ENCODE peak calls at places on chromosomes 16 and 17, in ten cellular contexts. D, I, B, T, C, V, L, Z, M and J are unnamed samples.

GRCh38 chr17:75689441-75689873 is 22.3 kb downstream of the SAP30BP start:
- DNase-seq in D (no peak), I (no peak), B (no peak), T (no peak), C (no peak), V (peak), L (no peak), Z (no peak), M (no peak), J (no peak)

GRCh38 chr16:81608515-81609209 is 164.1 kb downstream of the CMIP start:
- DNase-seq in D (no peak), I (no peak), B (no peak), T (no peak), C (no peak), V (no peak), L (no peak), Z (no peak), M (no peak), J (no peak)

GRCh38 chr16:57634171-57634570 is 5.7 kb downstream of the ADGRG1 start:
- DNase-seq in D (no peak), I (no peak), B (no peak), T (no peak), C (no peak), V (no peak), L (peak), Z (no peak), M (no peak), J (no peak)

GRCh38 chr17:74199306-74200092 is 4.0 kb upstream of the RPL38 start:
- DNase-seq in D (peak), I (no peak), B (no peak), T (peak), C (peak), V (peak), L (peak), Z (no peak), M (peak), J (no peak)

GRCh38 chr17:44095388-44095646 is 24.8 kb downstream of the G6PC3 start:
- DNase-seq in D (no peak), I (no peak), B (no peak), T (no peak), C (no peak), V (no peak), L (no peak), Z (no peak), M (no peak), J (no peak)

GRCh38 chr17:82105882-82106696 is 8.1 kb upstream of the FASN start:
- DNase-seq in D (no peak), I (no peak), B (no peak), T (peak), C (peak), V (peak), L (peak), Z (no peak), M (peak), J (no peak)

GRCh38 chr17:68011199-68011665 is 15.0 kb upstream of the C17orf58 start:
- DNase-seq in D (peak), I (peak), B (peak), T (peak), C (no peak), V (peak), L (peak), Z (no peak), M (no peak), J (no peak)

GRCh38 chr16:89704281-89704680 is 2.8 kb upstream of the SPATA2L start:
- DNase-seq in D (no peak), I (no peak), B (no peak), T (no peak), C (no peak), V (no peak), L (no peak), Z (no peak), M (no peak), J (no peak)

GRCh38 chr16:2512920-2513404 is 790 bp upstream of the ATP6V0C start:
- DNase-seq in D (no peak), I (no peak), B (no peak), T (no peak), C (no peak), V (no peak), L (no peak), Z (no peak), M (peak), J (no peak)

GRCh38 chr17:79294459-79295071 is 219.9 kb downstream of the ENGASE start:
- DNase-seq in D (peak), I (peak), B (peak), T (peak), C (peak), V (no peak), L (peak), Z (no peak), M (peak), J (no peak)

GRCh38 chr17:66807182-66807581 is 27.7 kb upstream of the CACNG5 start:
- DNase-seq in D (no peak), I (no peak), B (no peak), T (no peak), C (no peak), V (no peak), L (no peak), Z (no peak), M (no peak), J (no peak)

GRCh38 chr17:64130559-64131001 is 636 bp upstream of the ERN1 start:
- DNase-seq in D (peak), I (peak), B (no peak), T (no peak), C (peak), V (no peak), L (peak), Z (no peak), M (no peak), J (peak)

GRCh38 chr16:50457423-50457822 is 88.6 kb upstream of the BRD7 start:
- DNase-seq in D (no peak), I (no peak), B (no peak), T (no peak), C (no peak), V (no peak), L (peak), Z (no peak), M (no peak), J (no peak)

GRCh38 chr17:3913531-3914318 is 2.5 kb downstream of the P2RX1 start:
- DNase-seq in D (peak), I (peak), B (peak), T (peak), C (peak), V (peak), L (peak), Z (no peak), M (peak), J (peak)

GRCh38 chr16:82331974-82332750 is 162.1 kb upstream of the MPHOSPH6 start:
- DNase-seq in D (no peak), I (no peak), B (no peak), T (no peak), C (no peak), V (no peak), L (no peak), Z (no peak), M (no peak), J (no peak)

GRCh38 chr17:17830269-17830567 is 6.6 kb downstream of the SREBF1 start:
- DNase-seq in D (no peak), I (no peak), B (no peak), T (no peak), C (no peak), V (no peak), L (no peak), Z (no peak), M (no peak), J (no peak)

GRCh38 chr17:59620064-59620359 is 317 bp downstream of the CLTC start:
- DNase-seq in D (no peak), I (no peak), B (no peak), T (no peak), C (no peak), V (no peak), L (no peak), Z (no peak), M (no peak), J (no peak)

GRCh38 chr17:77365584-77366186 is 224.9 kb downstream of the SEC14L1 start:
- DNase-seq in D (peak), I (peak), B (no peak), T (peak), C (no peak), V (no peak), L (peak), Z (no peak), M (no peak), J (peak)

GRCh38 chr17:82592289-82592683 is 56.0 kb downstream of the WDR45B start:
- DNase-seq in D (no peak), I (no peak), B (no peak), T (no peak), C (peak), V (no peak), L (no peak), Z (no peak), M (no peak), J (no peak)

GRCh38 chr17:32609085-32609484 is 122.3 kb downstream of the CDK5R1 start:
- DNase-seq in D (peak), I (no peak), B (no peak), T (no peak), C (peak), V (peak), L (peak), Z (no peak), M (no peak), J (no peak)

GRCh38 chr17:76700627-76701470 is 9.9 kb downstream of the MXRA7 start:
- DNase-seq in D (peak), I (peak), B (no peak), T (peak), C (no peak), V (no peak), L (no peak), Z (peak), M (peak), J (peak)

GRCh38 chr16:66511615-66512500 is 38.1 kb downstream of the TK2 start:
- DNase-seq in D (no peak), I (peak), B (no peak), T (no peak), C (no peak), V (no peak), L (peak), Z (peak), M (no peak), J (no peak)

GRCh38 chr16:51359141-51359960 is 208.3 kb upstream of the SALL1 start:
- DNase-seq in D (no peak), I (no peak), B (peak), T (peak), C (peak), V (no peak), L (peak), Z (no peak), M (no peak), J (no peak)

GRCh38 chr16:72740346-72740745 is 307.6 kb downstream of the ZFHX3 start:
- DNase-seq in D (no peak), I (no peak), B (no peak), T (no peak), C (no peak), V (no peak), L (no peak), Z (no peak), M (no peak), J (no peak)

GRCh38 chr16:55613578-55614333 is 42.0 kb upstream of the SLC6A2 start:
- DNase-seq in D (no peak), I (no peak), B (no peak), T (no peak), C (no peak), V (no peak), L (no peak), Z (no peak), M (no peak), J (no peak)

GRCh38 chr16:2490190-2491105 is 15.5 kb downstream of the TBC1D24 start:
- DNase-seq in D (no peak), I (no peak), B (no peak), T (no peak), C (no peak), V (no peak), L (no peak), Z (no peak), M (no peak), J (no peak)

GRCh38 chr17:41496803-41497484 is 7.2 kb upstream of the KRT36 start:
- DNase-seq in D (peak), I (peak), B (peak), T (no peak), C (peak), V (peak), L (peak), Z (peak), M (peak), J (peak)

GRCh38 chr17:42436401-42436800 is 13.3 kb upstream of the CAVIN1 start:
- DNase-seq in D (peak), I (no peak), B (no peak), T (no peak), C (no peak), V (no peak), L (peak), Z (peak), M (no peak), J (peak)

GRCh38 chr16:10827691-10828341 is 9.2 kb upstream of the TVP23A start:
- DNase-seq in D (peak), I (no peak), B (peak), T (no peak), C (peak), V (no peak), L (peak), Z (peak), M (no peak), J (peak)

GRCh38 chr17:82970818-82971610 is 108.4 kb upstream of the METRNL start:
- DNase-seq in D (no peak), I (no peak), B (no peak), T (no peak), C (no peak), V (no peak), L (no peak), Z (no peak), M (no peak), J (no peak)

GRCh38 chr16:56136256-56136655 is 55.0 kb upstream of the GNAO1 start:
- DNase-seq in D (no peak), I (no peak), B (no peak), T (no peak), C (no peak), V (no peak), L (no peak), Z (no peak), M (no peak), J (no peak)

GRCh38 chr16:79589495-79590134 is 10.9 kb downstream of the MAF start:
- DNase-seq in D (peak), I (no peak), B (no peak), T (peak), C (no peak), V (no peak), L (no peak), Z (no peak), M (no peak), J (no peak)

GRCh38 chr17:6455321-6455705 is 11.1 kb downstream of the PIMREG start:
- DNase-seq in D (no peak), I (no peak), B (no peak), T (no peak), C (no peak), V (peak), L (peak), Z (no peak), M (no peak), J (no peak)

GRCh38 chr17:19753661-19754463 is 5.8 kb upstream of the ALDH3A1 start:
- DNase-seq in D (no peak), I (no peak), B (peak), T (no peak), C (no peak), V (no peak), L (peak), Z (no peak), M (no peak), J (no peak)